ENCODE peak calls at places on chromosome 1, in eight cellular contexts. One of them, this sample, is unnamed. For H3K4me1, the result is how much of the 10 kb centered on the place peaks cover.

GRCh38 chr1:22860883-22861385 is 111.7 kb downstream of the LACTBL1 start:
- DNase-seq in mesendoderm: no peak
- DNase-seq in pancreas: no peak
- DNase-seq in mesenchymal stem cell: peak
- DNase-seq in spleen: no peak
- DNase-seq in breast epithelium: no peak
- DNase-seq in endodermal cell: no peak
- DNase-seq in endothelial cell of umbilical vein: no peak
- DNase-seq in this sample: no peak

GRCh38 chr1:41357451-41358151 is 3.6 kb upstream of the FOXO6 start:
- DNase-seq in spleen: peak
- DNase-seq in mesendoderm: peak
- DNase-seq in endothelial cell of umbilical vein: no peak
- DNase-seq in pancreas: peak
- DNase-seq in breast epithelium: no peak
- DNase-seq in mesenchymal stem cell: no peak
- DNase-seq in endodermal cell: peak
- DNase-seq in this sample: peak

GRCh38 chr1:7899741-7900140 is 40.9 kb downstream of the TNFRSF9 start:
- DNase-seq in breast epithelium: no peak
- DNase-seq in spleen: no peak
- DNase-seq in endothelial cell of umbilical vein: no peak
- DNase-seq in pancreas: no peak
- DNase-seq in mesendoderm: no peak
- DNase-seq in endodermal cell: no peak
- DNase-seq in mesenchymal stem cell: peak
- DNase-seq in this sample: no peak

GRCh38 chr1:1616045-1616821 is 933 bp downstream of the MIB2 start:
- DNase-seq in breast epithelium: no peak
- DNase-seq in mesenchymal stem cell: peak
- DNase-seq in pancreas: peak
- DNase-seq in endothelial cell of umbilical vein: peak
- DNase-seq in mesendoderm: no peak
- DNase-seq in endodermal cell: peak
- DNase-seq in spleen: no peak
- DNase-seq in this sample: no peak

GRCh38 chr1:243315455-243315854 is 59.6 kb downstream of the SDCCAG8 start:
- DNase-seq in mesendoderm: no peak
- DNase-seq in endothelial cell of umbilical vein: no peak
- DNase-seq in pancreas: no peak
- DNase-seq in spleen: no peak
- DNase-seq in breast epithelium: no peak
- DNase-seq in endodermal cell: no peak
- DNase-seq in mesenchymal stem cell: no peak
- DNase-seq in this sample: no peak

GRCh38 chr1:59143824-59144223 is 153.1 kb upstream of the FGGY start:
- DNase-seq in mesenchymal stem cell: peak
- DNase-seq in breast epithelium: no peak
- DNase-seq in spleen: no peak
- DNase-seq in mesendoderm: no peak
- DNase-seq in endothelial cell of umbilical vein: peak
- DNase-seq in endodermal cell: no peak
- DNase-seq in pancreas: no peak
- DNase-seq in this sample: no peak

GRCh38 chr1:229694053-229694693 is 68.1 kb downstream of the URB2 start:
- DNase-seq in spleen: peak
- DNase-seq in mesenchymal stem cell: peak
- DNase-seq in endodermal cell: peak
- DNase-seq in mesendoderm: peak
- DNase-seq in endothelial cell of umbilical vein: no peak
- DNase-seq in breast epithelium: no peak
- DNase-seq in pancreas: no peak
- DNase-seq in this sample: peak

GRCh38 chr1:115184951-115185331 is 95.6 kb upstream of the TSPAN2 start:
- DNase-seq in endothelial cell of umbilical vein: no peak
- DNase-seq in endodermal cell: no peak
- DNase-seq in breast epithelium: no peak
- DNase-seq in mesenchymal stem cell: peak
- DNase-seq in pancreas: no peak
- DNase-seq in spleen: no peak
- DNase-seq in mesendoderm: no peak
- DNase-seq in this sample: peak

GRCh38 chr1:27940297-27940696 is 5.5 kb downstream of the SMPDL3B start:
- DNase-seq in spleen: peak
- DNase-seq in endothelial cell of umbilical vein: peak
- DNase-seq in pancreas: no peak
- DNase-seq in mesendoderm: peak
- DNase-seq in mesenchymal stem cell: peak
- DNase-seq in endodermal cell: peak
- DNase-seq in breast epithelium: no peak
- DNase-seq in this sample: peak

GRCh38 chr1:1237874-1238701 is 6.1 kb downstream of the B3GALT6 start:
- DNase-seq in pancreas: no peak
- DNase-seq in endodermal cell: no peak
- DNase-seq in spleen: no peak
- DNase-seq in endothelial cell of umbilical vein: no peak
- DNase-seq in breast epithelium: peak
- DNase-seq in mesenchymal stem cell: no peak
- DNase-seq in mesendoderm: no peak
- DNase-seq in this sample: no peak

GRCh38 chr1:211951856-211952255 is 83.5 kb downstream of the INTS7 start:
- DNase-seq in endothelial cell of umbilical vein: peak
- DNase-seq in spleen: no peak
- DNase-seq in pancreas: no peak
- DNase-seq in endodermal cell: no peak
- DNase-seq in breast epithelium: no peak
- DNase-seq in mesenchymal stem cell: peak
- DNase-seq in mesendoderm: no peak
- DNase-seq in this sample: no peak

GRCh38 chr1:30162565-30162964 is 560.8 kb downstream of the MATN1 start:
- DNase-seq in endothelial cell of umbilical vein: no peak
- DNase-seq in mesenchymal stem cell: no peak
- DNase-seq in endodermal cell: no peak
- DNase-seq in pancreas: no peak
- DNase-seq in spleen: no peak
- DNase-seq in mesendoderm: no peak
- DNase-seq in breast epithelium: no peak
- DNase-seq in this sample: no peak

GRCh38 chr1:169866577-169866976 is 27.1 kb downstream of the SCYL3 start:
- DNase-seq in endothelial cell of umbilical vein: no peak
- DNase-seq in mesenchymal stem cell: no peak
- DNase-seq in mesendoderm: no peak
- DNase-seq in spleen: no peak
- DNase-seq in pancreas: no peak
- DNase-seq in endodermal cell: no peak
- DNase-seq in breast epithelium: no peak
- DNase-seq in this sample: no peak

GRCh38 chr1:36091698-36092097 is 3.0 kb downstream of the ADPRS start:
- DNase-seq in mesenchymal stem cell: no peak
- DNase-seq in endothelial cell of umbilical vein: no peak
- DNase-seq in mesendoderm: no peak
- DNase-seq in pancreas: peak
- DNase-seq in endodermal cell: no peak
- DNase-seq in spleen: peak
- DNase-seq in breast epithelium: no peak
- DNase-seq in this sample: no peak

GRCh38 chr1:197467881-197468280 is 199.8 kb downstream of the CRB1 start:
- DNase-seq in mesenchymal stem cell: peak
- DNase-seq in endodermal cell: no peak
- DNase-seq in pancreas: no peak
- DNase-seq in mesendoderm: no peak
- DNase-seq in spleen: no peak
- DNase-seq in endothelial cell of umbilical vein: no peak
- DNase-seq in breast epithelium: no peak
- DNase-seq in this sample: no peak

GRCh38 chr1:198986442-198986841 is 347.6 kb downstream of the PTPRC start:
- DNase-seq in mesenchymal stem cell: no peak
- DNase-seq in endothelial cell of umbilical vein: no peak
- DNase-seq in spleen: no peak
- DNase-seq in endodermal cell: no peak
- DNase-seq in breast epithelium: no peak
- DNase-seq in pancreas: no peak
- DNase-seq in mesendoderm: no peak
- DNase-seq in this sample: no peak

GRCh38 chr1:54889132-54889725 is 2.2 kb upstream of the DHCR24 start:
- DNase-seq in mesenchymal stem cell: no peak
- DNase-seq in endothelial cell of umbilical vein: no peak
- DNase-seq in spleen: no peak
- DNase-seq in endodermal cell: no peak
- DNase-seq in pancreas: no peak
- DNase-seq in mesendoderm: no peak
- DNase-seq in breast epithelium: no peak
- DNase-seq in this sample: no peak

GRCh38 chr1:210541680-210542358 is 213.1 kb downstream of the HHAT start:
- DNase-seq in breast epithelium: no peak
- DNase-seq in mesenchymal stem cell: no peak
- DNase-seq in endodermal cell: peak
- DNase-seq in spleen: no peak
- DNase-seq in endothelial cell of umbilical vein: no peak
- DNase-seq in pancreas: no peak
- DNase-seq in mesendoderm: peak
- DNase-seq in this sample: no peak

GRCh38 chr1:159214149-159214760 is 9.6 kb downstream of the ACKR1 start:
- DNase-seq in breast epithelium: no peak
- DNase-seq in mesenchymal stem cell: peak
- DNase-seq in spleen: peak
- DNase-seq in endodermal cell: peak
- DNase-seq in pancreas: no peak
- DNase-seq in endothelial cell of umbilical vein: peak
- DNase-seq in mesendoderm: peak
- DNase-seq in this sample: no peak

GRCh38 chr1:198158766-198159589 is 2.2 kb downstream of the NEK7 start:
- DNase-seq in endodermal cell: peak
- DNase-seq in endothelial cell of umbilical vein: peak
- DNase-seq in pancreas: peak
- DNase-seq in breast epithelium: peak
- DNase-seq in mesenchymal stem cell: peak
- DNase-seq in mesendoderm: peak
- DNase-seq in spleen: peak
- DNase-seq in this sample: peak

GRCh38 chr1:214439352-214440119 is 111.9 kb downstream of the PTPN14 start:
- DNase-seq in endothelial cell of umbilical vein: peak
- DNase-seq in mesendoderm: peak
- DNase-seq in spleen: no peak
- DNase-seq in pancreas: no peak
- DNase-seq in mesenchymal stem cell: peak
- DNase-seq in endodermal cell: peak
- DNase-seq in breast epithelium: no peak
- DNase-seq in this sample: no peak

DNA sequence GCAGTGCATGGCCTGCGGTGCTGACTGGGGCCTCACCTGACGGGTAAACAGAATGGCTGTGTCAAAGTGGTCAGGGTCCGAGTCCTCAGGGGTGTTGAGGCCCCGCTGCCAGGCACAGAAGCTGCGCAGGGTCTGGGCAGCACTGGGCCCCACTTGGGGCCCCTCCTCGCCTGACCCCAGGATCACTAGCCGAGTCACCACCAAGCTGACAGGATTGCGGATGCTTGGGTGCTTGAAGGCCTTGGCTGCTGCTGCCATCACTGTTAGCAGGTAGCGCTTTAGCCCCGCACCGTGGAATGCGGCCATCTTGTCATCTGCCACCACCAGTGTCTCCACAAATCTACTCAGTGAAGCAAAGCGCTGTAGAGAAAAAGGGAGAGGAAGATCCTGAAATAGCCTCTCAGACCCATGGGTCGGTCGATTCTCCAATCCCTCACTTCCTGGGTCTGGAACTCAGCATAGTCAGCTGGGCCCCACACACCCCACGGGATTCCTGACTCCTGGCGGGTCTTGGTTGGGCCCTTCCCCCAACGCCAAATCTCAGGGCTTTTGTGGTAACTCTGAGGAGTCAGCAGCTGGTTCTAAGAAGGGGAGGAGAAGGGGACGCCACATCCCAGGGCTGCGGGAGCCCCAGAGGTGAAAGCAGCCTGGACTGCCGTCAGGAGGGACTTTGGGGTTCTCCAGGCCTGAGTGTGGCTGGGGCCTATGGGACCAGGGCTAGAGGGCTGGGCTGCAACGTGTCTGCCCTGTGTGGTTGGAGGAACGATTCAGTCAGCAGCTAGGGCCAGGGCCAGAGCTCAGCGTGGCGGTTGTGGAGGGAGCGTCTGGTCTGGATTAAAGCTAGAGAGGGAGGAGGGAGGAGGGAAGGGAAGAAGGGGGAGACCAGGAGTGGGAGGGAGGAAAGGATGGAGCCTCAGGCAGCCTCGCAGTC is 2.1 kb downstream of the ADAMTS4 start:
- DNase-seq in endodermal cell: peak
- DNase-seq in breast epithelium: no peak
- DNase-seq in mesenchymal stem cell: peak
- DNase-seq in mesendoderm: no peak
- DNase-seq in spleen: peak
- DNase-seq in endothelial cell of umbilical vein: peak
- DNase-seq in pancreas: no peak
- DNase-seq in this sample: peak
- H3K4me3 ChIP-seq in endodermal cell: no peak
- H3K4me3 ChIP-seq in breast epithelium: peak
- H3K4me3 ChIP-seq in mesenchymal stem cell: no peak
- H3K4me3 ChIP-seq in mesendoderm: no peak
- H3K4me3 ChIP-seq in spleen: no peak
- H3K4me3 ChIP-seq in endothelial cell of umbilical vein: peak
- H3K4me3 ChIP-seq in pancreas: no peak
- H3K4me3 ChIP-seq in this sample: peak

GRCh38 chr1:150560011-150560438 is 10.8 kb downstream of the ADAMTSL4 start:
- DNase-seq in endodermal cell: peak
- DNase-seq in spleen: peak
- DNase-seq in endothelial cell of umbilical vein: peak
- DNase-seq in mesendoderm: peak
- DNase-seq in mesenchymal stem cell: peak
- DNase-seq in pancreas: peak
- DNase-seq in breast epithelium: peak
- DNase-seq in this sample: peak
- H3K4me1 ChIP-seq in endodermal cell: under half
- H3K4me1 ChIP-seq in spleen: half or more
- H3K4me1 ChIP-seq in endothelial cell of umbilical vein: half or more
- H3K4me1 ChIP-seq in mesendoderm: under half
- H3K4me1 ChIP-seq in mesenchymal stem cell: half or more
- H3K4me1 ChIP-seq in pancreas: under half
- H3K4me1 ChIP-seq in breast epithelium: under half
- H3K4me1 ChIP-seq in this sample: half or more

DNA sequence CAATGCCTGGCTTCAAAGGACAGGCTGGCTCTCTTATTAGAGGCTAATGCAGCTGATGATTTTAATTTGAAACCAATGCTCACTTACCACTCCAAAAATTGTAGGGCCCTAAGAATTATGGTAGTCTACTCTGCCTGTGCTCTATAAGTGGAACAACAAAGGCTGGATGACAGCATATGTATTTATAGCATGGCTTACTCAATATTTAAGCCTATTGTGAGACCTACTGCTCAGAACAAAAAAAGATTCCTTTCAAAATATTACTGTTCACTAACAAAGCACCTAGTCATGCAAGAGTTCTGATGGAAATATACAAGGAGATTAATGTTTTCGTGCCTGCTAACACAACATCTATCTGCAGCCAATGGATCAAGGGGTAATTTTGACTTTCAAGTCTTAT is 73.8 kb upstream of the DUSP10 start:
- DNase-seq in breast epithelium: no peak
- DNase-seq in pancreas: no peak
- DNase-seq in spleen: no peak
- DNase-seq in endothelial cell of umbilical vein: no peak
- DNase-seq in mesenchymal stem cell: no peak
- DNase-seq in endodermal cell: no peak
- DNase-seq in mesendoderm: no peak
- DNase-seq in this sample: no peak
- H3K27ac ChIP-seq in breast epithelium: no peak
- H3K27ac ChIP-seq in pancreas: no peak
- H3K27ac ChIP-seq in spleen: no peak
- H3K27ac ChIP-seq in endothelial cell of umbilical vein: no peak
- H3K27ac ChIP-seq in mesenchymal stem cell: no peak
- H3K27ac ChIP-seq in endodermal cell: no peak
- H3K27ac ChIP-seq in mesendoderm: no peak
- H3K27ac ChIP-seq in this sample: no peak

GRCh38 chr1:208242186-208242585 is 2.0 kb downstream of the PLXNA2 start:
- DNase-seq in mesendoderm: no peak
- DNase-seq in mesenchymal stem cell: no peak
- DNase-seq in endodermal cell: peak
- DNase-seq in spleen: no peak
- DNase-seq in pancreas: no peak
- DNase-seq in breast epithelium: no peak
- DNase-seq in endothelial cell of umbilical vein: no peak
- DNase-seq in this sample: no peak
- H3K4me3 ChIP-seq in mesendoderm: peak
- H3K4me3 ChIP-seq in mesenchymal stem cell: no peak
- H3K4me3 ChIP-seq in endodermal cell: peak
- H3K4me3 ChIP-seq in spleen: no peak
- H3K4me3 ChIP-seq in pancreas: peak
- H3K4me3 ChIP-seq in breast epithelium: no peak
- H3K4me3 ChIP-seq in endothelial cell of umbilical vein: peak
- H3K4me3 ChIP-seq in this sample: peak